ENCODE peak calls at places on chromosomes 13 and 19, in six cellular contexts. X is adrenal gland, J is foreskin fibroblast, Y is tibial artery, Q is transverse colon, E is cardiac muscle cell. R is an unnamed sample.

GRCh38 chr19:30225615-30226463 is 146.3 kb upstream of the ZNF536 start:
- DNase-seq in X (no peak), J (no peak), Y (no peak), Q (no peak), E (no peak), R (no peak)

GRCh38 chr19:44196772-44197171 is 15.6 kb upstream of the ZNF227 start:
- DNase-seq in X (no peak), J (no peak), Y (no peak), Q (no peak), E (no peak), R (no peak)

GRCh38 chr13:106507560-106508274 is 27.7 kb downstream of the EFNB2 start:
- DNase-seq in X (no peak), J (peak; percentile 86), Y (no peak), Q (no peak), E (peak; percentile 96), R (peak; percentile 96)

GRCh38 chr19:6125571-6125989 is 9.9 kb upstream of the ACSBG2 start:
- DNase-seq in X (peak; percentile 65), J (peak; percentile 56), Y (peak; percentile 77), Q (peak; percentile 71), E (peak; percentile 79), R (peak; percentile 62)

GRCh38 chr19:8617984-8618383 is 7.5 kb upstream of the ADAMTS10 start:
- DNase-seq in X (no peak), J (no peak), Y (no peak), Q (no peak), E (no peak), R (no peak)

GRCh38 chr19:7480222-7480974 is 8.4 kb downstream of the PEX11G start:
- DNase-seq in X (peak; percentile 50), J (no peak), Y (no peak), Q (no peak), E (no peak), R (no peak)

GRCh38 chr19:15379996-15380647 is 535 bp upstream of the AKAP8 start:
- DNase-seq in X (peak; percentile 59), J (peak; percentile 40), Y (no peak), Q (peak; percentile 80), E (peak; percentile 52), R (no peak)

GRCh38 chr19:42277821-42278809 is 9.1 kb downstream of the CIC start:
- DNase-seq in X (peak; percentile 69), J (peak; percentile 73), Y (no peak), Q (no peak), E (peak; percentile 66), R (no peak)

GRCh38 chr19:6100284-6100915 is 9.9 kb downstream of the RFX2 start:
- DNase-seq in X (no peak), J (no peak), Y (peak; percentile 63), Q (no peak), E (no peak), R (no peak)

GRCh38 chr13:47459512-47459911 is 541.6 kb downstream of the SUCLA2 start:
- DNase-seq in X (no peak), J (no peak), Y (no peak), Q (no peak), E (peak; percentile 51), R (no peak)

GRCh38 chr19:18280247-18281081 is 958 bp downstream of the JUND start:
- DNase-seq in X (peak; percentile 84), J (peak; percentile 74), Y (peak; percentile 94), Q (peak; percentile 87), E (peak; percentile 78), R (no peak)

GRCh38 chr19:17538684-17539287 is 16.7 kb upstream of the COLGALT1 start:
- DNase-seq in X (no peak), J (no peak), Y (no peak), Q (no peak), E (no peak), R (no peak)

GRCh38 chr19:30742981-30743380 is 370.8 kb downstream of the ZNF536 start:
- DNase-seq in X (no peak), J (no peak), Y (no peak), Q (no peak), E (no peak), R (no peak)

GRCh38 chr19:47778089-47778953 is at the start of gene SELENOW:
- DNase-seq in X (peak; percentile 41), J (peak; percentile 52), Y (peak; percentile 88), Q (peak; percentile 88), E (peak; percentile 79), R (peak; percentile 18)

GRCh38 chr13:40476175-40476958 is 190.1 kb downstream of the FOXO1 start:
- DNase-seq in X (no peak), J (peak; percentile 18), Y (no peak), Q (no peak), E (peak; percentile 80), R (no peak)

GRCh38 chr19:40503300-40503699 is 36.5 kb downstream of the SPTBN4 start:
- DNase-seq in X (no peak), J (no peak), Y (no peak), Q (no peak), E (no peak), R (no peak)

GRCh38 chr13:47875206-47875605 is 125.9 kb downstream of the SUCLA2 start:
- DNase-seq in X (no peak), J (no peak), Y (no peak), Q (no peak), E (no peak), R (no peak)

GRCh38 chr13:27242642-27243185 is 8.6 kb upstream of the RPL21 start:
- DNase-seq in X (no peak), J (no peak), Y (no peak), Q (no peak), E (no peak), R (no peak)

GRCh38 chr13:103291226-103291625 is 225.0 kb upstream of the SLC10A2 start:
- DNase-seq in X (no peak), J (no peak), Y (no peak), Q (no peak), E (no peak), R (no peak)

GRCh38 chr13:27336005-27336673 is 65.5 kb downstream of the RASL11A start:
- DNase-seq in X (no peak), J (no peak), Y (no peak), Q (no peak), E (peak; percentile 21), R (no peak)

GRCh38 chr13:67967031-67967430 is 736.9 kb upstream of the PCDH9 start:
- DNase-seq in X (no peak), J (no peak), Y (no peak), Q (no peak), E (no peak), R (peak; percentile 2)

GRCh38 chr13:45827318-45827717 is 24.2 kb downstream of the SIAH3 start:
- DNase-seq in X (peak; percentile 64), J (no peak), Y (no peak), Q (no peak), E (no peak), R (no peak)

GRCh38 chr13:50081106-50081898 is 66.1 kb downstream of the KCNRG start:
- DNase-seq in X (peak; percentile 57), J (no peak), Y (peak; percentile 80), Q (peak; percentile 61), E (peak; percentile 54), R (no peak)
- TF ChIP-seq CTCF in X (no peak), J (no peak), Y (no peak), Q (peak; percentile 7), E (peak; percentile 11), R (peak; percentile 19)

GRCh38 chr19:34308381-34309367 is 54.3 kb downstream of the GARRE1 start:
- DNase-seq in X (no peak), J (no peak), Y (no peak), Q (no peak), E (peak; percentile 90), R (no peak)

GRCh38 chr19:34305221-34306058 is 51.1 kb downstream of the GARRE1 start:
- DNase-seq in X (no peak), J (no peak), Y (no peak), Q (no peak), E (peak; percentile 38), R (peak; percentile 39)

GRCh38 chr19:34306824-34307223 is 52.5 kb downstream of the GARRE1 start:
- DNase-seq in X (no peak), J (no peak), Y (no peak), Q (no peak), E (no peak), R (no peak)

GRCh38 chr19:34309368-34310138 is 55.2 kb downstream of the GARRE1 start:
- DNase-seq in X (no peak), J (no peak), Y (no peak), Q (no peak), E (no peak), R (no peak)

DNA sequence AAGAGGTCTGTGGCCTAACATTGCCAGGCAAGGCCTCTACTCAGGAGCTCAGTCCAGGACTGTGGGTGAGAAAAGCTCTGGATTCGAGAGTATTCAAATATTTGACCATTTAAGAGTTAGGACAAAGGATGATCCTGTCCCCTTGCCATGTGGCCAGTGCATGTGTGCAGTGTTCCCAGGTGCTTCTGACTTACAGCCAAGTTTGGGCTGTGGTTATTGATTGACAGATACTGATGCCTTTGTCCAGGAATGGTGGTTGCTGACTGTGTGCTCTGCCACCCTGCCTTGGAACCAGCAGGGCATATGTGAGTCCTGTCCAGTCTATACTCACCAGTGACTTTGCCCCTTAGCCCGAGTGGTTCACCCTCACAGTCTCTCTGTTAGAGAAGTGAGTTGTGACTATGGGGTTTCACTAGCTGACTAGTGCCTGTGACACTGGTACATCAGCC is 51.9 kb downstream of the GARRE1 start:
- DNase-seq in X (no peak), J (no peak), Y (no peak), Q (peak; percentile 43), E (no peak), R (no peak)
- H3K4me3 ChIP-seq in X (no peak overlapping the region), J (no peak overlapping the region), Y (no peak overlapping the region), Q (no peak overlapping the region), E (no peak overlapping the region), R (no peak overlapping the region)

GRCh38 chr19:13153627-13154240 is 3.5 kb downstream of the IER2 start:
- DNase-seq in X (peak; percentile 44), J (no peak), Y (peak; percentile 75), Q (peak; percentile 47), E (peak; percentile 62), R (no peak)

GRCh38 chr19:13152854-13153626 is 2.8 kb downstream of the IER2 start:
- DNase-seq in X (peak; percentile 97), J (peak; percentile 95), Y (peak; percentile 97), Q (peak; percentile 97), E (peak; percentile 95), R (peak; percentile 81)

GRCh38 chr19:13154241-13154778 is 4.1 kb downstream of the IER2 start:
- DNase-seq in X (peak; percentile 96), J (peak; percentile 96), Y (peak; percentile 98), Q (peak; percentile 93), E (peak; percentile 97), R (peak; percentile 69)

GRCh38 chr19:13155472-13156284 is 5.5 kb downstream of the IER2 start:
- DNase-seq in X (peak; percentile 88), J (peak; percentile 76), Y (peak; percentile 92), Q (peak; percentile 88), E (peak; percentile 95), R (no peak)

DNA sequence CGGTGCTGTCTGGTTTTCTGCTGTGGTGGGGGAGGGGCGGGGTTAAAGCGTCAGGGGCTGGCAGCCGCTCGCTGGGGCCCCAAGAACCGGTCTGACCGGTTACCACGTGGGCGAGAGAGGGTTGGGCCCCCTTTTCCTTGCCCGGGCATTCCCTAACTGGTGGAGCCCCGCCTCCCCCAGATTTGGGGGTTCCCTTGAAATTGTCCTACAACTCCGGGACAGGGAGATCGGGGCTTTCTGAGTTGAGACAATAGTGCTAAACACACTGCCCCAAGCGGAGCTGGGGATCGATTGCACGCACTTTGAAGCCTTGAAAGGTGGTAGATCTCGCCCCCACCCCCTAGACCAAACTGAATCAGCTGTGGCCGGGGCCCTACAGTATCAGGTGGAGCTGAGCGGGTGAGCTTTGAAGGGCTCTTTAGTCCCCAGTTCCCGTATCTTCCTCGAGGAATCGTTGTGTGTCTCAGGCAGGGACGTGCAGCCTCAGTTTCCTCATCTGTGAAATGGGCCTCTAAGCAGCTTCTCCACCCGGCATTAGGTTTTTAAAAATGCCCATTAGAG is 4.8 kb downstream of the IER2 start:
- DNase-seq in X (peak; percentile 76), J (no peak), Y (peak; percentile 86), Q (peak; percentile 92), E (peak; percentile 79), R (no peak)
- TF ChIP-seq CTCF in X (peak; percentile 11), J (peak; percentile 8), Y (no peak), Q (no peak), E (peak; percentile 38), R (peak; percentile 42)

GRCh38 chr19:49442354-49442753 is 1.0 kb upstream of the SLC17A7 start:
- DNase-seq in X (no peak), J (no peak), Y (peak; percentile 79), Q (peak; percentile 33), E (no peak), R (no peak)
- H3K4me3 ChIP-seq in X (no peak overlapping the region), J (peak overlapping the region; percentile 47), Y (peak overlapping the region; percentile 80), Q (peak overlapping the region; percentile 55), E (peak overlapping the region; percentile 44), R (peak overlapping the region; percentile 57)